ENCODE peak calls at places on chromosome 3, in five cellular contexts. T is foreskin fibroblast, I is fibroblast of mammary gland, J is fibroblast of lung, K is upper lobe of left lung. D is an unnamed sample.

GRCh38 chr3:151299006-151299405 is 17.6 kb downstream of the GPR87 start:
- DNase-seq in I (no peak), T (no peak), K (no peak), J (no peak), D (no peak)

GRCh38 chr3:194095464-194095863 is 40.5 kb upstream of the HES1 start:
- DNase-seq in I (no peak), T (no peak), K (no peak), J (no peak), D (no peak)

GRCh38 chr3:122268257-122269024 is 56.6 kb upstream of the CSTA start:
- DNase-seq in T (no peak), J (peak), I (no peak), K (no peak), D (no peak)

GRCh38 chr3:139937674-139938279 is 2.8 kb downstream of the CLSTN2 start:
- DNase-seq in I (peak), K (no peak), J (peak), T (peak), D (peak)

GRCh38 chr3:56260262-56260661 is 208.0 kb downstream of the ERC2 start:
- DNase-seq in I (no peak), T (no peak), J (no peak), K (no peak), D (no peak)

GRCh38 chr3:171192176-171192854 is 165.8 kb upstream of the SLC2A2 start:
- DNase-seq in T (peak), J (peak), I (peak), K (no peak), D (peak)

GRCh38 chr3:42025388-42026138 is 63.7 kb upstream of the ULK4 start:
- DNase-seq in T (peak), J (peak), K (no peak), I (peak), D (peak)

GRCh38 chr3:151351216-151351615 is 21.9 kb upstream of the P2RY13 start:
- DNase-seq in T (no peak), J (no peak), K (no peak), I (no peak), D (no peak)

GRCh38 chr3:33006081-33006480 is 54.6 kb downstream of the CCR4 start:
- DNase-seq in J (no peak), T (no peak), K (no peak), I (no peak), D (no peak)

GRCh38 chr3:148794357-148794756 is 33.3 kb upstream of the CPB1 start:
- DNase-seq in J (no peak), K (no peak), T (peak), I (peak), D (peak)

GRCh38 chr3:31668258-31668657 is 135.5 kb downstream of the STT3B start:
- DNase-seq in I (no peak), K (no peak), J (no peak), T (no peak), D (no peak)

GRCh38 chr3:179796421-179796820 is 143.6 kb downstream of the USP13 start:
- DNase-seq in I (no peak), T (no peak), K (no peak), J (no peak), D (peak)

GRCh38 chr3:15611018-15611417 is 9.5 kb downstream of the BTD start:
- DNase-seq in K (no peak), J (no peak), I (no peak), T (no peak), D (no peak)

GRCh38 chr3:161268601-161269000 is 47.5 kb downstream of the NMD3 start:
- DNase-seq in I (no peak), T (no peak), K (no peak), J (no peak), D (no peak)

GRCh38 chr3:4261411-4261810 is 41.8 kb upstream of the SETMAR start:
- DNase-seq in T (no peak), I (no peak), J (no peak), K (no peak), D (no peak)

GRCh38 chr3:8442993-8443670 is 58.5 kb upstream of the LMCD1 start:
- DNase-seq in T (no peak), K (no peak), I (no peak), J (peak), D (peak)

GRCh38 chr3:193971268-193971751 is 164.6 kb upstream of the HES1 start:
- DNase-seq in T (no peak), I (peak), J (peak), K (no peak), D (peak)

GRCh38 chr3:27253831-27254230 is 115.4 kb downstream of the NEK10 start:
- DNase-seq in T (peak), J (peak), K (peak), I (peak), D (peak)

GRCh38 chr3:193488741-193489140 is 66.0 kb downstream of the ATP13A4 start:
- DNase-seq in T (no peak), I (no peak), J (no peak), K (no peak), D (no peak)

GRCh38 chr3:71753716-71754609 is at the start of gene GPR27:
- DNase-seq in J (peak), T (peak), K (peak), I (peak), D (peak)

GRCh38 chr3:71305246-71306206 is 278.0 kb downstream of the FOXP1 start:
- DNase-seq in K (no peak), I (peak), J (peak), T (no peak), D (peak)

GRCh38 chr3:171049831-171050444 is 23.4 kb upstream of the SLC2A2 start:
- DNase-seq in I (peak), J (peak), T (peak), K (no peak), D (peak)

GRCh38 chr3:71585891-71586809 is 2.6 kb upstream of the FOXP1 start:
- DNase-seq in I (peak), K (no peak), J (peak), T (peak), D (peak)

GRCh38 chr3:187165144-187165543 is 25.8 kb upstream of the RPL39L start:
- DNase-seq in I (peak), K (no peak), T (peak), J (peak), D (peak)

GRCh38 chr3:131033480-131034080 is 6.9 kb downstream of the NEK11 start:
- DNase-seq in I (peak), J (peak), T (peak), K (no peak), D (peak)

GRCh38 chr3:60948488-60948887 is 302.8 kb downstream of the FHIT start:
- DNase-seq in J (peak), T (peak), K (no peak), I (peak), D (peak)

GRCh38 chr3:74537164-74537563 is 77.3 kb downstream of the CNTN3 start:
- DNase-seq in J (peak), I (peak), T (peak), K (no peak), D (peak)

GRCh38 chr3:150547045-150547753 is 612 bp downstream of the EIF2A start:
- DNase-seq in T (no peak), J (peak), I (peak), K (no peak), D (peak)

GRCh38 chr3:178421069-178421468 is 115.2 kb upstream of the KCNMB2 start:
- DNase-seq in J (no peak), T (no peak), K (no peak), I (no peak), D (no peak)

GRCh38 chr3:129608087-129608935 is 1.8 kb upstream of the PLXND1 start:
- DNase-seq in I (peak), T (peak), J (peak), K (peak), D (peak)

GRCh38 chr3:17687585-17687984 is 54.8 kb downstream of the TBC1D5 start:
- DNase-seq in K (no peak), J (no peak), T (no peak), I (no peak), D (no peak)

DNA sequence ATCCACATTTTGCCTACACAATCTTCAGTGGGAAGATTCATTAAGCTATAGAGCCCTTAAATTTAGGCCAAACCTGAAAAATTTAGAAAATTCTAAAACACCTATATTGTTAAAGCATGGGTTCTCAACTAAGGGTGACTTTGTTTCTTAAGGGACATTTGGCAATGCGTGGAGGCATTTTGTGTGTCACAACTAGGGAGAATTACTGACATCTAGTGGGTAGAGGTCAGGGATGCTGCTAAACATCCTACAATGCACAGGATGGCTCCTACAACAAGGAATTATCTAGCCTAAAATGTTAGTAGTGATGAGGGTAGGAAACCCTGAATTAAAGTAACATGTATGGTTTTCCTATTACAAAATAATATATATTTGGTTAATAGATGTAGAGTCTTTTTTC is 55.8 kb downstream of the TBC1D5 start:
- DNase-seq in I (peak), T (peak), K (no peak), J (no peak), D (peak)
- TF ChIP-seq CTCF in I (peak), T (no peak), K (no peak), J (no peak), D (peak)

GRCh38 chr3:35529337-35529736 is 110.0 kb upstream of the ARPP21 start:
- DNase-seq in K (no peak), J (no peak), I (no peak), T (no peak), D (no peak)
- H3K4me3 ChIP-seq in K (no peak), J (no peak), I (no peak), T (no peak), D (no peak)

GRCh38 chr3:62653806-62654205 is 221.4 kb downstream of the CADPS start:
- DNase-seq in I (no peak), K (no peak), T (no peak), J (no peak), D (no peak)

GRCh38 chr3:62655319-62656063 is 219.7 kb downstream of the CADPS start:
- DNase-seq in J (no peak), T (no peak), I (no peak), K (no peak), D (no peak)

GRCh38 chr3:62662680-62663079 is 212.5 kb downstream of the CADPS start:
- DNase-seq in J (no peak), T (no peak), K (no peak), I (no peak), D (no peak)

DNA sequence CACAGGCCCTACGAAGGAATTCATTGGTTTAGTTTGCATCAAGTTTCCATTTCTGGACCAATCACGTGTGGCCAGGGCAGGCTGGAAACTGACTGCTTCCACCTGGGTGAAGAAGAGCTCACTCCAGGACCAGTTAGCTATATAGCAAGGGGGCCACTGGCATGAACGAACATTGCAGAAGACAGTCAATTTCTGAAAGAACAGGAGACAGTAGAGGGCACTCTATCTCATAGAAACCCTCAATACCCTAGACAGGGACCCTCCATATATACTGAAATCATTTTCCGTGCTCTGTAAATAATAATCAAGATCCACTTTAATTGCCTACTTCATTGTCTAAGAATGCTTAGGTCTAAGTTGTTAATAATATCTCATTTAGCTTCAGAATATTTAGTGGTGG is 215.6 kb downstream of the CADPS start:
- DNase-seq in T (no peak), I (no peak), K (no peak), J (no peak), D (no peak)
- TF ChIP-seq CTCF in T (no peak), I (peak), K (no peak), J (no peak), D (no peak)

DNA sequence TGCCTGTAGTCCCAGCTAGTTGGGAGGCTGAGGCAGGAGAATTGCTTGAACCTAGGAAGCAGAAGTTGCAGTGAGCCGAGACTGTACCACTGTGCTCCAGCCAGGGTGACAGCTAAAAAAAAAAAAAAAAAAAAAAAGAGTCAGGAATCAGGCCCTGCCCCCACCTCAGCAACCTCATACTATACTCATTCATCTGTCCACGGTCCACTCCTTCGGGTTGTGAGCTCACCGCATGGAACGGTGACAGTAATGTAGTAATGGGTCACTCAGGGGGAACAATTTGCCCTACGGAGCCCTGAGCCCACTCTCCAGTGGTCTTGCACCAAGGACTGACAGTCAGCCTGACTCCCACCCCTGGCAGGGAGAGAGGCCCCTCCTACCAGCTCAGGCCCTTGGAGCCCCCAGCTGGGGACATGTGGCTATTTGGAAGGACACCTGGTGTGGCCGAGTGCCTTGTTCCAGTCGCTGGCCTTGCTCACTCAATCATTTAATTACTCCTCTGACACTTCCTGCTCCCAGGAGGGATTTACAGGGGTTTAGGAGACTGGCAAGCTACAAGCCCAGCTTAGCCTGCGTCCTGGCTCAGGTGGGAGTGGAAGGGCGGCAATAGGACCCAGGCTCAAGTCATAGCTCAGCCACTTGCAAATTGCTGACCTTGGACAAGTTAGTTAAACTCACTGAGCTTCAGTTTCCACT is 19.9 kb upstream of the CACNA2D2 start:
- DNase-seq in K (no peak), I (no peak), T (no peak), J (no peak), D (no peak)
- H3K4me3 ChIP-seq in K (no peak), I (no peak), T (no peak), J (no peak), D (no peak)

GRCh38 chr3:25165306-25165705 is 262.8 kb upstream of the RARB start:
- DNase-seq in I (no peak), K (no peak), J (no peak), T (no peak), D (no peak)
- TF ChIP-seq CTCF in I (no peak), K (no peak), J (no peak), T (no peak), D (no peak)

GRCh38 chr3:112117415-112117814 is 15.6 kb downstream of the GCSAM start:
- DNase-seq in J (no peak), K (no peak), T (no peak), I (no peak), D (no peak)

GRCh38 chr3:112115161-112115739 is 17.8 kb downstream of the GCSAM start:
- DNase-seq in I (no peak), K (no peak), T (no peak), J (no peak), D (no peak)

GRCh38 chr3:112117826-112118571 is 15.0 kb downstream of the GCSAM start:
- DNase-seq in I (no peak), T (no peak), J (no peak), K (no peak), D (no peak)

GRCh38 chr3:112115806-112116383 is 17.2 kb downstream of the GCSAM start:
- DNase-seq in J (no peak), K (peak), I (no peak), T (no peak), D (no peak)

DNA sequence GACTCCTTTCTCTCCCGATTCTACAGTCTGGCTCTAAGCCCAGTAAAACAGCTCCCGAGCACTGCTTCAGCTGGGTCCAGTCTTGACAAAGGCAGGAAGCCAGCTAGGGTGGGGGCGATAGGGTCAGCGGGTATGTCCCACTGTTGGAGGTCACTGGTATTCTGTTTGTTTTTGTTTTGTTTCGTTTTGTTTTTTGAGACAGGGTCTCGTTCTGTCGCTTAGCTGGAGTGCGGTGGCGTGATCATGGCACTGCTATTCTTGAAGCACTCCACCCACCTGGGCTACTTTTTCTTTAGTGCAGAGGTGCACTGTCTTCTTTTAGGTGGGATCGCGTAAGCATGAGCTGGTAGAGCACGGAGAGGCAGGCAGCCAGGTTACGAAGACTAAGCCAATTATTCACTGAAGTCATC is 16.3 kb downstream of the GCSAM start:
- DNase-seq in T (no peak), K (no peak), J (no peak), I (no peak), D (peak)
- H3K4me3 ChIP-seq in T (no peak), K (peak), J (no peak), I (no peak), D (peak)

GRCh38 chr3:84547207-84547606 is 411.6 kb upstream of the CADM2 start:
- DNase-seq in T (no peak), I (no peak), K (no peak), J (peak), D (peak)

GRCh38 chr3:84547971-84548970 is 410.5 kb upstream of the CADM2 start:
- DNase-seq in T (peak), I (peak), J (peak), K (peak), D (peak)
- TF ChIP-seq CTCF in T (no peak), I (peak), J (no peak), K (peak), D (peak)

GRCh38 chr3:108605028-108605427 is 15.5 kb downstream of the DZIP3 start:
- DNase-seq in T (no peak), I (no peak), K (no peak), J (no peak), D (no peak)

GRCh38 chr3:108602249-108602934 is 12.9 kb downstream of the DZIP3 start:
- DNase-seq in K (no peak), J (peak), T (peak), I (no peak), D (no peak)

GRCh38 chr3:108602935-108603294 is 13.4 kb downstream of the DZIP3 start:
- DNase-seq in I (no peak), J (no peak), T (peak), K (no peak), D (no peak)

GRCh38 chr3:108605491-108605890 is 16.0 kb downstream of the DZIP3 start:
- DNase-seq in I (no peak), J (no peak), T (no peak), K (no peak), D (no peak)

GRCh38 chr3:108603689-108604088 is 14.2 kb downstream of the DZIP3 start:
- DNase-seq in J (peak), T (peak), I (peak), K (no peak), D (no peak)
- H3K4me3 ChIP-seq in J (no peak), T (no peak), I (no peak), K (no peak), D (no peak)